ENCODE peak calls at places on chromosomes 11 and 22, in four cellular contexts. O is right lobe of liver, V is neuronal stem cell, Q is coronary artery. I is an unnamed sample.

GRCh38 chr22:20061481-20061861 is 18.6 kb upstream of the DGCR8 start:
- DNase-seq in O (peak), V (no peak), Q (peak), I (no peak)

GRCh38 chr11:4134844-4135243 is 40.2 kb downstream of the RRM1 start:
- DNase-seq in O (no peak), V (no peak), Q (no peak), I (no peak)

GRCh38 chr22:49783926-49784629 is 43.6 kb downstream of the BRD1 start:
- DNase-seq in O (peak), V (no peak), Q (no peak), I (no peak)

GRCh38 chr11:78809931-78810481 is 235.3 kb upstream of the NARS2 start:
- DNase-seq in O (no peak), V (no peak), Q (no peak), I (no peak)

GRCh38 chr22:45318558-45319318 is 9.0 kb downstream of the FAM118A start:
- DNase-seq in O (no peak), V (no peak), Q (no peak), I (no peak)

GRCh38 chr22:36377022-36377631 is 10.6 kb downstream of the MYH9 start:
- DNase-seq in O (no peak), V (no peak), Q (no peak), I (no peak)

GRCh38 chr11:96162816-96163499 is 180.0 kb downstream of the MAML2 start:
- DNase-seq in O (no peak), V (no peak), Q (no peak), I (no peak)

GRCh38 chr11:130037058-130037457 is 32.6 kb upstream of the APLP2 start:
- DNase-seq in O (no peak), V (no peak), Q (no peak), I (no peak)

GRCh38 chr11:32426819-32427615 is 8.3 kb downstream of the WT1 start:
- DNase-seq in O (no peak), V (no peak), Q (no peak), I (no peak)

GRCh38 chr22:49629586-49630447 is 197.9 kb downstream of the BRD1 start:
- DNase-seq in O (no peak), V (peak), Q (no peak), I (no peak)

GRCh38 chr22:42461511-42461910 is 29.3 kb upstream of the NFAM1 start:
- DNase-seq in O (no peak), V (no peak), Q (no peak), I (no peak)

GRCh38 chr11:63908631-63909491 is 8.1 kb downstream of the RCOR2 start:
- DNase-seq in O (no peak), V (no peak), Q (no peak), I (no peak)

GRCh38 chr22:20839837-20840645 is 18.6 kb downstream of the PI4KA start:
- DNase-seq in O (no peak), V (no peak), Q (no peak), I (no peak)

GRCh38 chr11:72641900-72642814 is 32.1 kb downstream of the PDE2A start:
- DNase-seq in O (peak), V (no peak), Q (no peak), I (peak)

GRCh38 chr22:31611065-31611760 is 50.8 kb downstream of the PISD start:
- DNase-seq in O (no peak), V (no peak), Q (no peak), I (no peak)

GRCh38 chr11:35380603-35381002 is 38.8 kb downstream of the SLC1A2 start:
- DNase-seq in O (no peak), V (no peak), Q (no peak), I (peak)

GRCh38 chr11:82546556-82547162 is 187.0 kb downstream of the FAM181B start:
- DNase-seq in O (no peak), V (no peak), Q (no peak), I (no peak)

GRCh38 chr11:88292156-88292844 is 45.2 kb downstream of the CTSC start:
- DNase-seq in O (peak), V (no peak), Q (no peak), I (no peak)

GRCh38 chr11:84922212-84922805 is 704.8 kb downstream of the DLG2 start:
- DNase-seq in O (no peak), V (no peak), Q (no peak), I (no peak)

GRCh38 chr22:46500201-46500600 is 37.2 kb downstream of the CELSR1 start:
- DNase-seq in O (no peak), V (peak), Q (no peak), I (no peak)

GRCh38 chr22:50260434-50260800 is 1.1 kb downstream of the MAPK12 start:
- DNase-seq in O (no peak), V (no peak), Q (no peak), I (no peak)

GRCh38 chr11:67120456-67120855 is 1.4 kb downstream of the KDM2A start:
- DNase-seq in O (no peak), V (no peak), Q (no peak), I (peak)

GRCh38 chr11:10265936-10266335 is 28.1 kb downstream of the SBF2 start:
- DNase-seq in O (no peak), V (no peak), Q (no peak), I (no peak)

GRCh38 chr11:123430736-123431356 is 777 bp downstream of the GRAMD1B start:
- DNase-seq in O (peak), V (peak), Q (no peak), I (peak)

GRCh38 chr22:43449205-43449830 is 37.5 kb downstream of the MPPED1 start:
- DNase-seq in O (no peak), V (no peak), Q (no peak), I (no peak)

GRCh38 chr11:116791002-116791812 is 472 bp downstream of the APOA5 start:
- DNase-seq in O (peak), V (peak), Q (no peak), I (peak)

GRCh38 chr22:43154887-43155536 is 3.7 kb downstream of the TSPO start:
- DNase-seq in O (peak), V (no peak), Q (no peak), I (no peak)

GRCh38 chr22:25900880-25901279 is 158.9 kb downstream of the MYO18B start:
- DNase-seq in O (no peak), V (no peak), Q (no peak), I (no peak)

GRCh38 chr22:29626497-29627195 is 23.2 kb downstream of the NF2 start:
- DNase-seq in O (no peak), V (no peak), Q (no peak), I (no peak)

GRCh38 chr11:44978961-44979331 is 28.3 kb upstream of the TP53I11 start:
- DNase-seq in O (peak), V (no peak), Q (no peak), I (no peak)

GRCh38 chr22:29319072-29319471 is 3.6 kb upstream of the RASL10A start:
- DNase-seq in O (no peak), V (no peak), Q (no peak), I (no peak)

GRCh38 chr11:104163100-104164027 is 583 bp downstream of the PDGFD start:
- DNase-seq in O (no peak), V (peak), Q (no peak), I (no peak)

GRCh38 chr11:15197696-15198095 is 83.0 kb downstream of the INSC start:
- DNase-seq in O (no peak), V (no peak), Q (no peak), I (no peak)

GRCh38 chr22:45529966-45530575 is 27.4 kb downstream of the FBLN1 start:
- DNase-seq in O (no peak), V (no peak), Q (no peak), I (no peak)

GRCh38 chr22:35092146-35092805 is 26.3 kb downstream of the ISX start:
- DNase-seq in O (no peak), V (no peak), Q (no peak), I (peak)

GRCh38 chr11:35148163-35148562 is 9.2 kb downstream of the CD44 start:
- DNase-seq in O (no peak), V (no peak), Q (no peak), I (no peak)

GRCh38 chr11:132131051-132131450 is 760.6 kb downstream of the NTM start:
- DNase-seq in O (no peak), V (no peak), Q (no peak), I (no peak)

GRCh38 chr11:116719102-116719501 is 53.7 kb downstream of the BUD13 start:
- DNase-seq in O (no peak), V (no peak), Q (no peak), I (no peak)